ENCODE peak calls at places on chromosome 1, in four cellular contexts. A, P, T and N are unnamed samples.
A peak's percentile ranks its signal among the peaks of the same experiment; 100 is the strongest.

GRCh38 chr1:221824025-221824424 is 82.1 kb upstream of the DUSP10 start:
- DNase-seq in T (no peak), P (no peak), A (no peak), N (no peak)

GRCh38 chr1:44068442-44068861 is 37.2 kb upstream of the SLC6A9 start:
- DNase-seq in T (no peak), A (peak; percentile 48), P (no peak), N (no peak)

GRCh38 chr1:161351482-161351881 is 16.2 kb downstream of the CFAP126 start:
- DNase-seq in P (no peak), T (no peak), A (no peak), N (peak; percentile 11)

GRCh38 chr1:85444381-85444780 is 20.6 kb downstream of the DDAH1 start:
- DNase-seq in P (no peak), T (no peak), A (no peak), N (no peak)

GRCh38 chr1:164017239-164017638 is 541.7 kb upstream of the PBX1 start:
- DNase-seq in T (no peak), P (no peak), A (no peak), N (no peak)

GRCh38 chr1:200889571-200889970 is 5.1 kb upstream of the INAVA start:
- DNase-seq in P (no peak), A (no peak), T (no peak), N (no peak)

GRCh38 chr1:159088050-159088449 is 11.5 kb upstream of the AIM2 start:
- DNase-seq in P (no peak), A (no peak), T (no peak), N (no peak)

GRCh38 chr1:242524571-242525359 is at the start of gene PLD5:
- DNase-seq in T (no peak), P (peak; percentile 70), A (no peak), N (no peak)

GRCh38 chr1:154329152-154329521 is 3.8 kb downstream of the ATP8B2 start:
- DNase-seq in P (peak; percentile 75), A (no peak), T (no peak), N (no peak)

GRCh38 chr1:164562947-164563346 is 4.0 kb downstream of the PBX1 start:
- DNase-seq in P (no peak), T (no peak), A (no peak), N (no peak)

GRCh38 chr1:68542586-68542985 is 45.7 kb upstream of the DEPDC1 start:
- DNase-seq in P (no peak), T (no peak), A (no peak), N (no peak)

GRCh38 chr1:180540697-180541594 is 17.8 kb upstream of the OVAAL start:
- DNase-seq in A (no peak), T (no peak), P (no peak), N (no peak)

GRCh38 chr1:45769261-45769932 is 18.9 kb upstream of the IPP start:
- DNase-seq in P (no peak), T (no peak), A (no peak), N (peak; percentile 41)

GRCh38 chr1:156086256-156086662 is 4.0 kb upstream of the MEX3A start:
- DNase-seq in P (no peak), A (no peak), T (peak; percentile 99), N (no peak)

GRCh38 chr1:42214447-42214871 is 49.9 kb upstream of the GUCA2A start:
- DNase-seq in T (peak; percentile 87), A (no peak), P (no peak), N (no peak)
- TF ChIP-seq HDAC6 in T (no peak), A (no peak), P (no peak), N (no peak)

DNA sequence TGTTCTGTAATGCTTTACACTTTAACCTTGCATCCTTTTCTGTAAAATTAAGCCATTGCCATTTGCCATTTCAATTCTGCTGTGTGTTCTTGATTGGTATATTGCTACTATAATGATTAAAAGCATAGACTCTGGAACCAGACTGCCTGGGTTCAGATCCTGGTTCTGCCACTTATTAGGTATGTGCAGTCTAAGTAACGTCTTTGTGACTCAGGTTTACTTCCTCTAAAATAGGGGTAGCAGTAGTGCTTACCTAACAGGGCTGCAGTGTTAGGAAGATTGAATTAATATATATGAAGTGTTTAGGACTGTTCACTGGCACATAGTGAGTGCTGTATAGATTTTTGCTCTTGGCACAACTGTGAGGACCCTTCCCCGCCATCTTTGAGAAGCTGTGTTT is 4.4 kb downstream of the CDC42 start:
- DNase-seq in P (no peak), T (no peak), A (no peak), N (no peak)
- TF ChIP-seq HDAC6 in P (no peak), T (no peak), A (no peak), N (no peak)

DNA sequence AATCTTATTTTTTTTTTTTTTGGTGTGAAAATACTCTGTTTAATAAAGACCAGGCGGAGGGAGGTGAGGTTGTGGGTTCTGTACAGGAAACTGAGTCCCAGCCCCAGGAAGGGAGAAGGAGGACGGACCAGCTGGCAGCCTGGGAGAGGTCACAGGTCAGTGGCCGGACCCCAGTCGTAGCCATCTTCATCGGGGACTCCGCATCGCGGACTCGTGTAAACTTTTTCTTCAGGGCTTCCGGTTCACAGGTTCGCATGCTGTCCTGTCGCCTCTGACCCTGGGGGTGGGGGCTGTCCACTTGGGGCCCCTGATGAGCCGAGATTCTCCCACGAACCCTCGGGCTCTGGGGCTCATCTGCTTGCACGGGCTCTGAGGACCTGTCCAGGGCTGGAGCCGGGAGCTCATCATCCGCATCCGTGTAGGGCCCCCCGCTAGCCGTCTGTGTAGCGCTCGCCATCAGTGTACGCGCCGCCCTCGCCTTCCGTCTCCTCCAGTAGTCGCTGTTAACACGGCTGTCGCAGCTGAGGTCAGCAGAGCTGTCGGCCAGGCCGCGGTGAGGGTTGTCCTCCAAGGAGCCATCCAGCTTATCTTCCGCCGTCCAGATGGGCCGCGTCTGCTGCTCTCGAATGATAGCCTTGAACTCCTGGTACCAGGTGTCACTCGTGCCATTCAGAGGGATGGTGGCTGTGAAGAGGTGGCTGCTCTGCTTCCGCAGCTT is 975.7 kb upstream of the PRMT6 start:
- DNase-seq in T (no peak), A (no peak), P (no peak), N (peak; percentile 3)
- TF ChIP-seq HDAC6 in T (no peak), A (no peak), P (no peak), N (no peak)

DNA sequence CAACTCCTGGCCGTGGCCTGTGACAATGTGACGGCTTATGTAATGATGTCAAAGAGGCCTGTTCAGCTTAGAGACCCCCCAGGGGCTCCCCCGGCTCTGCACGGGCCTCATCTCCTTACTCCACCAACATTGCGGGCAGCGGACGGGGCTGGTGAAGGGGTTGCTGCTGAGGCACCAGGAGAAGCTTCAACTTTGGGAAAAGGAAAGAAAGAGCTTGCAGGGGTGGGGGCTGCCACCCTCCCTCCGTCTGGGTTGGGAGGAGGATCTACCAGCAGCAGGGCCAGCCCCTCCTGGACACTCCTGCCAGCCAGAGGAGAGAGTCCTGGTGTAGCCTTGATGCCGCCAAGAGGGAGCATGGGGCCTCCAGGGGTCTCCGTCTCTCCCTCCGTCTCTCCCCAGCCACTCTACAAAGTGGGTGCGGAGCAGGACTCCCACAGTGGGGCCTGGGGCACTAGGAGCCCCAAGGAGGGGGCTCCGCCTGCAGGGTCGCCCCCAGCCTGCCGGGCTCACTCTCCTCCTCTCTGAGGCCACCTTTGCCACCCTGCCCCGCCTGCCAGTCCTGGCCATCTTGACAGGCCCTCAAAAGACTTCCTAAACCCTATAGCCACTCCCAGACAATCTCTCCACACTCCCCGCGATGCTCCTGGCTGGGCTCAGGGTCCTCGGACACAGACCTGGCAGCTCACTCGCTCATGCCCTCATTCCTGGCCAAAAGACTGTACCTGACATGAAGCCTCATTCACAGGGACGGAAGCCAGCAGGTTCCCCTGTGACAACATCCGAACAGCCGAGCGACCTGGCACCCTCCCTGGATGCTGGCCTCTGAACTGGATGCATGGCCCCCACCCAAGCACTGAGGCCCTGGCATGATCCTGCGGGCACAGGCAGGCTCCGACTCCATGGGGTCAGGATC is 130.4 kb upstream of the ARHGEF16 start:
- DNase-seq in P (no peak), T (no peak), A (no peak), N (no peak)
- TF ChIP-seq HDAC6 in P (no peak), T (no peak), A (no peak), N (no peak)

GRCh38 chr1:21278898-21279819 is 11.1 kb downstream of the ECE1 start:
- DNase-seq in A (no peak), T (no peak), P (no peak), N (no peak)

GRCh38 chr1:21280482-21280881 is 9.8 kb downstream of the ECE1 start:
- DNase-seq in P (no peak), T (no peak), A (no peak), N (no peak)

GRCh38 chr1:21277178-21277577 is 13.1 kb downstream of the ECE1 start:
- DNase-seq in A (no peak), P (no peak), T (no peak), N (no peak)

GRCh38 chr1:21280011-21280471 is 10.2 kb downstream of the ECE1 start:
- DNase-seq in A (no peak), T (no peak), P (no peak), N (no peak)

GRCh38 chr1:21278208-21278861 is 11.9 kb downstream of the ECE1 start:
- DNase-seq in A (no peak), P (no peak), T (no peak), N (no peak)
- TF ChIP-seq HDAC6 in A (no peak), P (no peak), T (no peak), N (no peak)

GRCh38 chr1:5865056-5865455 is 127.2 kb downstream of the NPHP4 start:
- DNase-seq in P (no peak), A (no peak), T (no peak), N (no peak)
- TF ChIP-seq HDAC6 in P (no peak), A (no peak), T (no peak), N (no peak)

GRCh38 chr1:100287162-100287561 is 21.1 kb downstream of the RTCA start:
- DNase-seq in P (no peak), A (no peak), T (no peak), N (no peak)
- TF ChIP-seq HDAC6 in P (no peak), A (no peak), T (no peak), N (no peak)